ENCODE peak calls at places on chromosomes 13 and 19, in seven cellular contexts. P is HCT116, O is mammary epithelial cell, I is fibroblast of lung, Z is K562, L is neural progenitor cell, Q is GM23248. U is an unnamed sample. For H3K36me3, the result is how much of the 10 kb centered on the place peaks cover.

GRCh38 chr13:113186061-113186900 is 22.2 kb downstream of the PCID2 start:
- DNase-seq in P (no peak), O (no peak), I (no peak), Z (no peak), L (no peak), Q (no peak), U (no peak)

GRCh38 chr19:47111081-47111589 is 2.4 kb downstream of the ZC3H4 start:
- DNase-seq in P (no peak), O (peak), I (no peak), Z (peak), L (peak), Q (peak), U (peak)

GRCh38 chr19:2210987-2211740 is 25.0 kb downstream of the PLEKHJ1 start:
- DNase-seq in P (no peak), O (no peak), I (no peak), Z (no peak), L (no peak), Q (no peak), U (no peak)

GRCh38 chr13:32734511-32734910 is 148.3 kb downstream of the PDS5B start:
- DNase-seq in P (no peak), O (peak), I (peak), Z (no peak), L (no peak), Q (peak), U (no peak)

GRCh38 chr13:59641758-59642157 is 522.0 kb downstream of the DIAPH3 start:
- DNase-seq in P (no peak), O (no peak), I (peak), Z (no peak), L (no peak), Q (peak), U (no peak)

GRCh38 chr19:37537391-37537947 is 30.7 kb downstream of the ZNF793 start:
- DNase-seq in P (no peak), O (peak), I (peak), Z (no peak), L (no peak), Q (peak), U (no peak)

GRCh38 chr13:21074601-21075302 is 13.4 kb upstream of the LATS2 start:
- DNase-seq in P (no peak), O (no peak), I (peak), Z (no peak), L (no peak), Q (peak), U (no peak)

GRCh38 chr19:58562126-58563033 is 4.0 kb upstream of the UBE2M start:
- DNase-seq in P (no peak), O (peak), I (peak), Z (no peak), L (peak), Q (peak), U (no peak)

GRCh38 chr19:1453525-1454371 is 3.8 kb downstream of the APC2 start:
- DNase-seq in P (no peak), O (no peak), I (no peak), Z (no peak), L (peak), Q (peak), U (no peak)

GRCh38 chr19:41958367-41959055 is 610 bp downstream of the RABAC1 start:
- DNase-seq in P (peak), O (peak), I (peak), Z (peak), L (peak), Q (peak), U (peak)

GRCh38 chr13:48738261-48738755 is 84.6 kb downstream of the CYSLTR2 start:
- DNase-seq in P (no peak), O (no peak), I (no peak), Z (no peak), L (peak), Q (no peak), U (no peak)

GRCh38 chr19:29771708-29772415 is 39.9 kb upstream of the CCNE1 start:
- DNase-seq in P (peak), O (peak), I (peak), Z (peak), L (peak), Q (peak), U (peak)

GRCh38 chr13:21470785-21471184 is 11.7 kb upstream of the ZDHHC20 start:
- DNase-seq in P (no peak), O (no peak), I (no peak), Z (no peak), L (no peak), Q (no peak), U (no peak)

GRCh38 chr13:25920931-25921330 is 130.9 kb downstream of the SHISA2 start:
- DNase-seq in P (no peak), O (no peak), I (no peak), Z (no peak), L (no peak), Q (no peak), U (no peak)

GRCh38 chr13:51727634-51728274 is 76.2 kb downstream of the DHRS12 start:
- DNase-seq in P (no peak), O (no peak), I (no peak), Z (no peak), L (no peak), Q (no peak), U (no peak)

GRCh38 chr13:93982189-93982918 is 497.1 kb downstream of the DCT start:
- DNase-seq in P (no peak), O (no peak), I (no peak), Z (no peak), L (no peak), Q (no peak), U (no peak)

GRCh38 chr19:14502334-14503092 is 6.6 kb upstream of the GIPC1 start:
- DNase-seq in P (no peak), O (no peak), I (no peak), Z (no peak), L (no peak), Q (peak), U (no peak)

GRCh38 chr19:2481466-2481865 is 5.5 kb downstream of the GADD45B start:
- DNase-seq in P (no peak), O (no peak), I (no peak), Z (no peak), L (no peak), Q (no peak), U (no peak)

GRCh38 chr19:40803857-40804782 is 5.1 kb downstream of the EGLN2 start:
- DNase-seq in P (no peak), O (no peak), I (no peak), Z (peak), L (no peak), Q (no peak), U (peak)

GRCh38 chr13:51235756-51236564 is 13.8 kb downstream of the FAM124A start:
- DNase-seq in P (no peak), O (no peak), I (no peak), Z (no peak), L (no peak), Q (peak), U (peak)

GRCh38 chr13:113049981-113050380 is 55.6 kb upstream of the F7 start:
- DNase-seq in P (no peak), O (no peak), I (no peak), Z (no peak), L (no peak), Q (no peak), U (no peak)

GRCh38 chr13:25945596-25945995 is 106.2 kb downstream of the SHISA2 start:
- DNase-seq in P (no peak), O (no peak), I (peak), Z (no peak), L (no peak), Q (no peak), U (no peak)

DNA sequence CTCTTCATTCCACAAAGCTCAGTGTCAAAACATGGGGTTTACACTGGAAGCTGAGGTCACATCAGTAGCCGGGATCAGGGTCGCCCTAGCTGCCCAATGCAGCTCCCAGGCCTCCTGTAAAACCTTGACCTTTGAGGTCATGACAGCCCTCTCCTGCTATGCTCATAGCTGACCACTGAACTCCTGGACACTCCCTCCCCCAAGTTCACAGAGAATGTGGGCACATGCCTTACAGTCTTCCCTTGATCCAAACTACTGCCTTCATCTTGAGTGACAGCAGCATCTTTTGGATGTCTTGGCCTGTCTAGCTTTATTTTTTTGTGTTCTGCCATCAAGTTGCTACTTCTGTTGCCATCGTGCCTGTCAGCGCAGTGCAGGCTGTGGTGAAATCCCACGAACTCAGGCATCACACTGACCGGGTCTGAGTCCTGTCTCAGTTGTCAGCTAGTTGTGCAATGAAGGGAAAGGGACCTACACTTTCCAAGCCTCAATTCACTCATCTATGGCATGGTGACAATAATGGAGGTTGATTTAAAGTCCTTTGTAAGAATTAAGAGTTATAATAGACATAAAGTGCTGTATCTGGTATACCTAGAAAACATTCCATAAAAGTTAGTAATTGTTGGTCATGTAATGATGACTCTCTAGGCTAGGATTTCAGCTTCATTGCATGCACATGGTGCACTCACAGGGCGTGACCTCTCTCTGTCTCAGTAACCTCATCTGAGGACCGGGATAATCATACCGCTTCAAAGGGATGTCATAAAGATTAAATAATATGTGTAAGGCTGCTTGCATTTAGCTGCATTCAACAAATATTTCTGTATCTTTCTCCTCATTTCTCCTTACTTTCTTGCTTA is 16.5 kb upstream of the ALOX5AP start:
- DNase-seq in P (peak), O (peak), I (peak), Z (no peak), L (no peak), Q (peak), U (peak)
- H3K4me2 ChIP-seq in P (peak), O (peak), I (peak), Z (no peak), L (no peak), Q (peak), U (no peak)

DNA sequence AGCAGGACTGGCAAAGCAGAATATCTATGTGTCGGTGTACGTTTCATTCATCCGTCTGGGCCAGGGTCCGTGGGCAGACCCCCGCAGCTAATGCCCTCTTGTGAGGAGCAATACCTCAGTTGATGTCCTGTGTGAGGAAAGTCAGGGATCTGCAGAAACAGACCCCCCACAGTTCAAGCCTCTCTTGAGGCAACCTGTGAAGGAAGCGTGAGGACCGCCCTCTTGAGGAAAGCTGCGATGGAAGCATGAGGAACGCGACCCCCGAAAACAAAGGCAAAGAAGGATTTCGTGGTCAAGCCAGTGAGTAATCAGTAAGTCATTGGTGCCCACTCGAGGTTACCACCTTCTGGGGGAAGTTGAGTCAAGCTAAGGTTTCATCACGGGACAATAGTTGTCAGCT is 20.9 kb upstream of the ZNF83 start:
- DNase-seq in P (no peak), O (no peak), I (no peak), Z (no peak), L (no peak), Q (no peak), U (no peak)
- H3K36me3 ChIP-seq in P (half or more), O (under half), I (under half), Z (half or more), L (under half), Q (under half), U (half or more)

GRCh38 chr13:87907202-87907601 is 236.0 kb downstream of the SLITRK5 start:
- DNase-seq in P (no peak), O (no peak), I (no peak), Z (no peak), L (no peak), Q (no peak), U (no peak)

GRCh38 chr13:87903568-87903967 is 232.4 kb downstream of the SLITRK5 start:
- DNase-seq in P (no peak), O (no peak), I (peak), Z (no peak), L (no peak), Q (no peak), U (no peak)
- H3K4me2 ChIP-seq in P (no peak), O (no peak), I (no peak), Z (no peak), L (no peak), Q (no peak), U (no peak)

DNA sequence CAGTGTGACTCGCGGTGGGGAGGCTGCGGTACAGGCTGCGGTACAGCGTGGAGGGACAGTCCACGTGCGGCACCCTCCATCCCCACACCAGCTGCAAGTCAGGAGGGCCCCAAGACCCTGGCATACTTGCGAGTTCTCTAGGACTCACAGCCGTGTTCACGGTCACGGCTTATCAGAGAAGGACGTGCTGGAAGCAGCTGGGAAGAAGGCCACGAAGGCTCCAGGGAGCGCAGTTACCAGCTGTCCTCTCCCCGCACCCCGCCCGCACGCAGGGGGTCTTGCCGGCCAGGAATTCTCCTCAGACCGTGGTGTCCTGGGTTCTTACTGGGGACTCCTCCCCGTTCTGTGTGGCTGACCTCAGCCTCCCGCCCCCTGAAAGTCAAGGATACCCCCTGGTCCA is 6.2 kb downstream of the ZNF444 start:
- DNase-seq in P (no peak), O (no peak), I (no peak), Z (no peak), L (no peak), Q (no peak), U (no peak)
- H3K36me3 ChIP-seq in P (under half), O (under half), I (under half), Z (under half), L (under half), Q (under half), U (under half)

GRCh38 chr19:4059931-4060620 is 6.6 kb downstream of the ZBTB7A start:
- DNase-seq in P (no peak), O (peak), I (no peak), Z (peak), L (no peak), Q (peak), U (peak)
- H3K4me2 ChIP-seq in P (peak), O (peak), I (peak), Z (peak), L (no peak), Q (peak), U (peak)